ENCODE peak calls at places on chromosomes 4 and X, in five cellular contexts. One of them, this sample, is unnamed.

GRCh38 chr4:86816463-86817107 is 32.6 kb downstream of the SLC10A6 start:
- DNase-seq in Caco-2: no peak
- DNase-seq in neural crest cell: no peak
- DNase-seq in tibial nerve: peak
- DNase-seq in WTC11: no peak
- DNase-seq in this sample: no peak

GRCh38 chr4:89434364-89434988 is 126.9 kb upstream of the GPRIN3 start:
- DNase-seq in Caco-2: no peak
- DNase-seq in neural crest cell: no peak
- DNase-seq in tibial nerve: no peak
- DNase-seq in WTC11: no peak
- DNase-seq in this sample: no peak

GRCh38 chr4:141027421-141027820 is 105.8 kb downstream of the RNF150 start:
- DNase-seq in Caco-2: no peak
- DNase-seq in neural crest cell: no peak
- DNase-seq in tibial nerve: no peak
- DNase-seq in WTC11: no peak
- DNase-seq in this sample: no peak

GRCh38 chr4:38686682-38687081 is 22.7 kb downstream of the KLF3 start:
- DNase-seq in Caco-2: no peak
- DNase-seq in neural crest cell: no peak
- DNase-seq in tibial nerve: no peak
- DNase-seq in WTC11: no peak
- DNase-seq in this sample: no peak

GRCh38 chr4:144411700-144412099 is 234.3 kb upstream of the HHIP start:
- DNase-seq in Caco-2: no peak
- DNase-seq in neural crest cell: no peak
- DNase-seq in tibial nerve: no peak
- DNase-seq in WTC11: no peak
- DNase-seq in this sample: no peak

GRCh38 chr4:63637270-63637669 is 772.0 kb downstream of the TECRL start:
- DNase-seq in Caco-2: no peak
- DNase-seq in neural crest cell: no peak
- DNase-seq in tibial nerve: no peak
- DNase-seq in WTC11: no peak
- DNase-seq in this sample: no peak

GRCh38 chrX:39839371-39839770 is 258.4 kb downstream of the BCOR start:
- DNase-seq in Caco-2: no peak
- DNase-seq in neural crest cell: no peak
- DNase-seq in tibial nerve: no peak
- DNase-seq in WTC11: peak
- DNase-seq in this sample: no peak

GRCh38 chrX:34659575-34659974 is 2.5 kb upstream of the TMEM47 start:
- DNase-seq in Caco-2: no peak
- DNase-seq in neural crest cell: no peak
- DNase-seq in tibial nerve: no peak
- DNase-seq in WTC11: no peak
- DNase-seq in this sample: no peak

GRCh38 chrX:42505057-42505456 is 272.9 kb downstream of the PPP1R2C start:
- DNase-seq in Caco-2: no peak
- DNase-seq in neural crest cell: no peak
- DNase-seq in tibial nerve: no peak
- DNase-seq in WTC11: peak
- DNase-seq in this sample: no peak

GRCh38 chr4:121696641-121697461 is at the start of gene ANXA5:
- DNase-seq in Caco-2: peak
- DNase-seq in neural crest cell: peak
- DNase-seq in tibial nerve: peak
- DNase-seq in WTC11: peak
- DNase-seq in this sample: peak

GRCh38 chr4:10054571-10055041 is 33.3 kb upstream of the SLC2A9 start:
- DNase-seq in Caco-2: no peak
- DNase-seq in neural crest cell: no peak
- DNase-seq in tibial nerve: no peak
- DNase-seq in WTC11: no peak
- DNase-seq in this sample: no peak

GRCh38 chr4:129532573-129532972 is 436.6 kb downstream of the C4orf33 start:
- DNase-seq in Caco-2: no peak
- DNase-seq in neural crest cell: no peak
- DNase-seq in tibial nerve: no peak
- DNase-seq in WTC11: no peak
- DNase-seq in this sample: no peak

GRCh38 chr4:15354358-15354757 is 73.5 kb upstream of the C1QTNF7 start:
- DNase-seq in Caco-2: no peak
- DNase-seq in neural crest cell: no peak
- DNase-seq in tibial nerve: no peak
- DNase-seq in WTC11: no peak
- DNase-seq in this sample: no peak

GRCh38 chrX:114134465-114134864 is 449.4 kb upstream of the HTR2C start:
- DNase-seq in Caco-2: no peak
- DNase-seq in neural crest cell: no peak
- DNase-seq in tibial nerve: no peak
- DNase-seq in WTC11: no peak
- DNase-seq in this sample: no peak

GRCh38 chr4:88107406-88108107 is 50.9 kb downstream of the ABCG2 start:
- DNase-seq in Caco-2: peak
- DNase-seq in neural crest cell: no peak
- DNase-seq in tibial nerve: no peak
- DNase-seq in WTC11: no peak
- DNase-seq in this sample: no peak

GRCh38 chrX:45150821-45151220 is 49.9 kb downstream of the DIPK2B start:
- DNase-seq in Caco-2: no peak
- DNase-seq in neural crest cell: no peak
- DNase-seq in tibial nerve: no peak
- DNase-seq in WTC11: no peak
- DNase-seq in this sample: no peak
- TF ChIP-seq CTCF in Caco-2: no peak
- TF ChIP-seq CTCF in neural crest cell: no peak
- TF ChIP-seq CTCF in tibial nerve: no peak
- TF ChIP-seq CTCF in WTC11: no peak
- TF ChIP-seq CTCF in this sample: no peak

DNA sequence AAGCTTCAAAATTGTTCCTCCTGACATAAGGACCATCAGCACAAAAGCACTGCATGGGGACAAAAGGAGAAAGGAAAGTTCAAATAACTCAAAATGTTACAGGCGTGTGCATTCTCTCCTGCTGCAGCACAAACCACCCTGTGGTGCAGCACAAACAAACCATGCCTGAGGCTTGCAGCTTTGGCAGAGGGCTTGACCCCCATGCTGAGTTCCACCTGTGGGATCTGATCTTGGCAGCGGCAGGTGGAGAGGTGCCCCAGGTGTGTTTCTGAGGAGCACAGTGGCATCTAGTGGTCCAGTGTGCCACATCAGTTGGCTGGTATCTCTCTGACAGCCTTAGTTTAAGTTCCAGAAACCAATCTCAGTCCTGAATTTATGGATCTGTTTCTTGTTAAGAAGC is 164.6 kb downstream of the SOWAHB start:
- DNase-seq in Caco-2: no peak
- DNase-seq in neural crest cell: no peak
- DNase-seq in tibial nerve: no peak
- DNase-seq in WTC11: peak
- DNase-seq in this sample: no peak
- TF ChIP-seq CTCF in Caco-2: peak
- TF ChIP-seq CTCF in neural crest cell: no peak
- TF ChIP-seq CTCF in tibial nerve: no peak
- TF ChIP-seq CTCF in WTC11: no peak
- TF ChIP-seq CTCF in this sample: peak

GRCh38 chr4:184280591-184281071 is 63.0 kb upstream of the ENPP6 start:
- DNase-seq in Caco-2: no peak
- DNase-seq in neural crest cell: no peak
- DNase-seq in tibial nerve: no peak
- DNase-seq in WTC11: no peak
- DNase-seq in this sample: peak

GRCh38 chr4:184281231-184282139 is 63.8 kb upstream of the ENPP6 start:
- DNase-seq in Caco-2: no peak
- DNase-seq in neural crest cell: no peak
- DNase-seq in tibial nerve: peak
- DNase-seq in WTC11: no peak
- DNase-seq in this sample: no peak

GRCh38 chr4:184283659-184284335 is 66.1 kb upstream of the ENPP6 start:
- DNase-seq in Caco-2: no peak
- DNase-seq in neural crest cell: no peak
- DNase-seq in tibial nerve: peak
- DNase-seq in WTC11: no peak
- DNase-seq in this sample: no peak

GRCh38 chr4:184282895-184283654 is 65.4 kb upstream of the ENPP6 start:
- DNase-seq in Caco-2: no peak
- DNase-seq in neural crest cell: no peak
- DNase-seq in tibial nerve: peak
- DNase-seq in WTC11: no peak
- DNase-seq in this sample: peak

DNA sequence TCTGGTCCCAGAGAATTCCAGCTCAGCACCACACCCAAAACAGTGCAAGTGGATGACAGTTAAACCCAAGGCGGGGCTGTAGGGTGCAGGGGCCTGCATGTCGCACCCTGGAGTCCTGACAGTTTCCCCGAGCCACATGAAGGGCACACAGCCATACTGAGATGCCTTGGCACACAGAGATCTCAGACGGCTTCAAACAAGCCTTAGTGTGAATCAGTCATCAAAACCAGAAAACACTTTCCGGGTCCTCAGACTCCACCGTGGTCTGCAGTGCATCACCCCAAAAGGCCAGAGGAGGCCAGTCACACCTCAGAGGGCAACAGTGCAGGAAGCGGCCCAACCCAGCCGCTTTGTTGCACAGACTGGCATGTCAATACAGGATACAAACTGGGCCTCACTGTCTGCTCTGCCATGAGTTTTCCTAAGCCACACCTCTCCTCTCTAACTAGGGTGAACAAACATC is 64.6 kb upstream of the ENPP6 start:
- DNase-seq in Caco-2: no peak
- DNase-seq in neural crest cell: no peak
- DNase-seq in tibial nerve: peak
- DNase-seq in WTC11: peak
- DNase-seq in this sample: no peak
- TF ChIP-seq CTCF in Caco-2: no peak
- TF ChIP-seq CTCF in neural crest cell: peak
- TF ChIP-seq CTCF in tibial nerve: no peak
- TF ChIP-seq CTCF in WTC11: no peak
- TF ChIP-seq CTCF in this sample: peak

GRCh38 chrX:7946960-7947359 is 19.7 kb upstream of the PNPLA4 start:
- DNase-seq in Caco-2: no peak
- DNase-seq in neural crest cell: no peak
- DNase-seq in tibial nerve: no peak
- DNase-seq in WTC11: no peak
- DNase-seq in this sample: no peak

GRCh38 chrX:7943600-7944245 is 16.5 kb upstream of the PNPLA4 start:
- DNase-seq in Caco-2: no peak
- DNase-seq in neural crest cell: no peak
- DNase-seq in tibial nerve: no peak
- DNase-seq in WTC11: no peak
- DNase-seq in this sample: no peak

GRCh38 chrX:7941390-7942042 is 14.3 kb upstream of the PNPLA4 start:
- DNase-seq in Caco-2: no peak
- DNase-seq in neural crest cell: no peak
- DNase-seq in tibial nerve: no peak
- DNase-seq in WTC11: peak
- DNase-seq in this sample: no peak
- TF ChIP-seq CTCF in Caco-2: peak
- TF ChIP-seq CTCF in neural crest cell: peak
- TF ChIP-seq CTCF in tibial nerve: peak
- TF ChIP-seq CTCF in WTC11: no peak
- TF ChIP-seq CTCF in this sample: peak

This sample was measured in GM12864.